ENCODE peak calls at places on chromosomes 3 and 15, in eight cellular contexts. H, F, R, P, Z, S, J and C are unnamed samples.

GRCh38 chr3:154131850-154132249 is 10.7 kb downstream of the ARHGEF26 start:
- DNase-seq in H (no peak), F (no peak), R (no peak), P (no peak), Z (no peak), S (peak; percentile 59), J (no peak), C (no peak)

GRCh38 chr3:65524544-65525070 is 514.1 kb downstream of the MAGI1 start:
- DNase-seq in H (no peak), F (no peak), R (no peak), P (no peak), Z (no peak), S (peak; percentile 55), J (no peak), C (no peak)

GRCh38 chr15:69736161-69736560 is 283.5 kb downstream of the RPLP1 start:
- DNase-seq in H (no peak), F (no peak), R (no peak), P (no peak), Z (no peak), S (peak; percentile 42), J (no peak), C (no peak)

GRCh38 chr3:78634316-78634715 is 1133.5 kb downstream of the ROBO1 start:
- DNase-seq in H (no peak), F (no peak), R (no peak), P (no peak), Z (no peak), S (no peak), J (no peak), C (no peak)

GRCh38 chr3:160129459-160130061 is 95.7 kb upstream of the C3orf80 start:
- DNase-seq in H (no peak), F (no peak), R (no peak), P (no peak), Z (no peak), S (no peak), J (no peak), C (no peak)

GRCh38 chr3:127194601-127195187 is 1.8 kb downstream of the PRR23E start:
- DNase-seq in H (peak; percentile 29), F (no peak), R (no peak), P (no peak), Z (no peak), S (no peak), J (no peak), C (no peak)

GRCh38 chr3:155585384-155585783 is 159.5 kb downstream of the PLCH1 start:
- DNase-seq in H (no peak), F (peak; percentile 66), R (no peak), P (no peak), Z (no peak), S (no peak), J (no peak), C (no peak)

GRCh38 chr3:72482589-72483249 is 365.5 kb downstream of the SHQ1 start:
- DNase-seq in H (peak; percentile 92), F (peak; percentile 28), R (peak; percentile 78), P (peak; percentile 49), Z (peak; percentile 87), S (peak; percentile 41), J (peak; percentile 77), C (peak; percentile 63)

GRCh38 chr3:41286305-41286704 is 87.0 kb downstream of the CTNNB1 start:
- DNase-seq in H (no peak), F (no peak), R (no peak), P (no peak), Z (no peak), S (no peak), J (no peak), C (no peak)

GRCh38 chr3:137759505-137759904 is 4.6 kb upstream of the SOX14 start:
- DNase-seq in H (peak; percentile 62), F (no peak), R (no peak), P (no peak), Z (no peak), S (no peak), J (no peak), C (peak; percentile 6)

GRCh38 chr3:50010959-50011358 is 71.0 kb downstream of the RBM6 start:
- DNase-seq in H (no peak), F (no peak), R (no peak), P (no peak), Z (no peak), S (no peak), J (no peak), C (no peak)

GRCh38 chr3:120793601-120794000 is 51.1 kb downstream of the GTF2E1 start:
- DNase-seq in H (no peak), F (no peak), R (no peak), P (no peak), Z (no peak), S (no peak), J (no peak), C (no peak)

GRCh38 chr15:25456196-25456595 is 17.4 kb upstream of the UBE3A start:
- DNase-seq in H (no peak), F (no peak), R (no peak), P (no peak), Z (no peak), S (no peak), J (no peak), C (no peak)

GRCh38 chr3:57952208-57952631 is 56.0 kb upstream of the FLNB start:
- DNase-seq in H (peak; percentile 94), F (peak; percentile 81), R (peak; percentile 38), P (no peak), Z (no peak), S (no peak), J (no peak), C (no peak)

GRCh38 chr3:56838441-56838840 is 36.7 kb upstream of the ARHGEF3 start:
- DNase-seq in H (no peak), F (no peak), R (no peak), P (no peak), Z (no peak), S (no peak), J (no peak), C (no peak)

GRCh38 chr15:86231864-86232801 is 152.5 kb downstream of the AGBL1 start:
- DNase-seq in H (no peak), F (peak; percentile 83), R (peak; percentile 15), P (peak; percentile 32), Z (no peak), S (peak; percentile 78), J (peak; percentile 4), C (peak; percentile 45)

GRCh38 chr15:55281517-55282227 is 7.9 kb downstream of the RAB27A start:
- DNase-seq in H (no peak), F (no peak), R (no peak), P (no peak), Z (no peak), S (no peak), J (no peak), C (no peak)

GRCh38 chr3:110576962-110577361 is 494.7 kb upstream of the NECTIN3 start:
- DNase-seq in H (no peak), F (peak; percentile 86), R (no peak), P (no peak), Z (no peak), S (peak; percentile 44), J (no peak), C (peak; percentile 37)

GRCh38 chr3:197750863-197751737 is 1.4 kb downstream of the FYTTD1 start:
- DNase-seq in H (peak; percentile 91), F (no peak), R (peak; percentile 82), P (peak; percentile 48), Z (peak; percentile 27), S (peak; percentile 73), J (peak; percentile 13), C (peak; percentile 41)

GRCh38 chr15:65829150-65829764 is 37.2 kb upstream of the DENND4A start:
- DNase-seq in H (no peak), F (peak; percentile 62), R (no peak), P (no peak), Z (no peak), S (peak; percentile 58), J (no peak), C (peak; percentile 76)